ENCODE peak calls at places on chromosome 16, in nine cellular contexts. H, Z, A, R, K, N, T, C and P are unnamed samples.

GRCh38 chr16:16000685-16001084 is 51.3 kb downstream of the ABCC1 start:
- DNase-seq in N (no peak), C (no peak), A (no peak), Z (no peak), H (no peak), R (no peak), T (no peak), K (no peak), P (no peak)

GRCh38 chr16:73793286-73793685 is 503.3 kb upstream of the PSMD7 start:
- DNase-seq in A (no peak), K (no peak), T (no peak), N (no peak), R (no peak), H (no peak), C (no peak), Z (no peak), P (no peak)

GRCh38 chr16:9821331-9821730 is 360.9 kb downstream of the GRIN2A start:
- DNase-seq in T (no peak), H (no peak), R (no peak), C (no peak), N (no peak), Z (no peak), A (no peak), K (no peak), P (no peak)

GRCh38 chr16:57084257-57084770 is 8.1 kb upstream of the CPNE2 start:
- DNase-seq in C (peak), Z (peak), A (peak), N (no peak), R (peak), H (peak), K (peak), T (peak), P (peak)

GRCh38 chr16:19502395-19503131 is 19.3 kb downstream of the GDE1 start:
- DNase-seq in Z (peak), H (peak), C (peak), T (peak), N (no peak), R (no peak), K (peak), A (no peak), P (peak)

GRCh38 chr16:79769320-79770243 is 169.0 kb upstream of the MAF start:
- DNase-seq in R (no peak), A (no peak), N (no peak), T (no peak), C (no peak), Z (no peak), K (no peak), H (no peak), P (no peak)

GRCh38 chr16:69495821-69496220 is 69.9 kb upstream of the NFAT5 start:
- DNase-seq in A (no peak), K (no peak), N (no peak), Z (no peak), T (no peak), H (peak), C (no peak), R (no peak), P (no peak)

GRCh38 chr16:29862383-29862883 is 593 bp downstream of the CDIPT start:
- DNase-seq in A (no peak), H (no peak), K (no peak), N (no peak), Z (peak), C (no peak), R (no peak), T (peak), P (peak)

GRCh38 chr16:11180489-11180888 is 75.5 kb downstream of the SOCS1 start:
- DNase-seq in T (no peak), R (no peak), Z (peak), A (no peak), K (no peak), N (no peak), H (no peak), C (peak), P (no peak)

GRCh38 chr16:56950881-56951771 is 10.6 kb upstream of the CETP start:
- DNase-seq in H (peak), R (no peak), N (no peak), T (peak), Z (peak), C (peak), A (no peak), K (peak), P (peak)

GRCh38 chr16:84158455-84158854 is 13.3 kb downstream of the DNAAF1 start:
- DNase-seq in K (no peak), T (no peak), A (no peak), N (no peak), C (no peak), R (no peak), Z (no peak), H (no peak), P (no peak)

GRCh38 chr16:84159006-84159405 is 13.9 kb downstream of the DNAAF1 start:
- DNase-seq in A (no peak), R (no peak), C (no peak), T (no peak), K (no peak), H (no peak), N (no peak), Z (no peak), P (no peak)

GRCh38 chr16:84153660-84154214 is 8.6 kb downstream of the DNAAF1 start:
- DNase-seq in Z (no peak), K (peak), A (no peak), N (no peak), H (no peak), R (no peak), T (no peak), C (no peak), P (no peak)

GRCh38 chr16:84155226-84155625 is 10.1 kb downstream of the DNAAF1 start:
- DNase-seq in C (no peak), H (no peak), N (no peak), R (no peak), A (no peak), Z (no peak), T (no peak), K (no peak), P (no peak)

DNA sequence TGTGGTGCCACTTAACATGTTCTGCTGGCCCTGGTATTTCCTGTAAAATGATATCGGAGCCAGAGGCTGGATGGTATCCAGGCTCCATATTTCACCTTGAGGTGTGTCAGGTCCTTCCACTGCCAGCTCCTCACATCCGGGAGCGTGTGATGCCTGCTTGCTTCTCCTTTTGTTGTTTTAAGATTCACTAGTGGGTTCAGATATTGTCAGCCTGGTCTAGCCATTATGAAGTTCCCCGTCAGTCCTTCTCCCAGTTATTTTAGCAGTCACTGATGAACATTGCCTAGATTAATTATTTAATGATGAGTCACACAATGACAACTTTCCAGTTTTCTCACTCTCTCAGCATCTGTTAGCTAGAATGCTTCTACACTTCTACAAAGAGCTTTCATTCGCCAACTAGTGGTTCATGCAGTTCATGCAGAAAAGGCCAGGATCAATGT is 11.3 kb downstream of the DNAAF1 start:
- DNase-seq in A (no peak), Z (no peak), R (no peak), H (no peak), C (no peak), T (no peak), N (no peak), K (peak), P (peak)
- TF ChIP-seq CTCF in A (no peak), Z (no peak), R (peak), H (peak), C (no peak), T (peak), N (no peak), K (peak), P (no peak)

DNA sequence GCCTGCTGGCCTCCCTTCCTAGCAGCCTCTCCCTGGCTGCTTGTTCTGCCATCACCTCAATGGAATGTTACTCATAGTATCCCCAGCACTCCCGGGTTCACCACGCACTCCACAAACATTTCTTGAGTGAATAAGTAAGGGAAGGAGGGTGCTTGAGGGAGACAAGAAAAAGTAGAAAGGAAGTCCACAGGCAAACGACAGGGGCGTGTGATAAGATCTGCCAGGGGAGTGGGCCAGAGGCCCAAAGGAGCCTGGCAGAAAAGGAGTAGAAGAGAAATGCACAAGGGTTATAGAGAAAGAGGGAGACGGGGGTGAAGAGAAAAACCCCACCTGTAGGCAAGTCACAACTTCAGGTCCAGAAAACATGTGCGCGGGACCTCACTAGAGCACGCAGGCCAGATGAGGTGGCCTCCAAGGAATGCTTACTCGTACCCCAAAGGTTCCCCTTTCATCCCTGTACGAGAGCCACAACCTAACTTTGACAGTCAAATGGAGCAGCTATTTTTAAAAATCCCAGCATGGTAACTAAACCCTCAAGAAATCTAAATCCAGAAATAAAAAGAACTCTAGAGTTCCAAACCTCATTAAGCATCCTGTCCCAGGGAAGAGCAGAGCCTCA is 6.6 kb downstream of the ZDHHC7 start:
- DNase-seq in K (peak), R (peak), C (peak), T (peak), N (peak), Z (no peak), A (no peak), H (no peak), P (peak)
- H3K4me3 ChIP-seq in K (no peak), R (peak), C (no peak), T (no peak), N (no peak), Z (no peak), A (peak), H (no peak), P (no peak)

DNA sequence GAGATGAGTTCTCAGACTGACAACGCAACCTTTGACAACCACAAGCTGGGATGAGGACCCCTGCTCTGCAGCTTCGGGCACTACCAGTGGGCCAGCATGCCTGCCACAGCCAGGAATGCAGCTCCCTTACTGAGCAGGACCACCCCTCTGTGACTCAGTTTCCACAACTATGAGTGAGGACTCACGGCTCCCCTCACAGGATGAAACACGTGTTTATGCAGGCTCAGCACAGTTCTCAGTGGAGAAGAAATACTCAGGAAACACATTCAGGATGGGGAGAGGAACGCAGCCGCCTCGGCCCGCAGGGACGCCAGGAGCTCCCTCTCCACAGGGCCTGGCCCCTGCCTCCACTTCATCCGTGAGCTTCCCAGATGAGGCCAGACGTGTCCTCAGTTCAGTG is 14.1 kb downstream of the DNASE1 start:
- DNase-seq in T (no peak), H (no peak), K (no peak), A (no peak), Z (no peak), N (no peak), C (no peak), R (no peak), P (no peak)
- TF ChIP-seq CTCF in T (no peak), H (no peak), K (no peak), A (no peak), Z (no peak), N (no peak), C (no peak), R (no peak), P (no peak)

GRCh38 chr16:83943516-83944050 is 9.5 kb upstream of the OSGIN1 start:
- DNase-seq in C (no peak), Z (no peak), A (no peak), N (no peak), T (no peak), R (no peak), K (no peak), H (no peak), P (no peak)
- H3K4me3 ChIP-seq in C (no peak), Z (no peak), A (no peak), N (no peak), T (no peak), R (no peak), K (no peak), H (no peak), P (no peak)

GRCh38 chr16:67562918-67563707 is 787 bp downstream of the CTCF start:
- DNase-seq in C (peak), T (peak), H (peak), A (peak), K (no peak), R (no peak), Z (peak), N (no peak), P (peak)
- TF ChIP-seq CTCF in C (no peak), T (no peak), H (peak), A (peak), K (no peak), R (peak), Z (peak), N (no peak), P (no peak)

DNA sequence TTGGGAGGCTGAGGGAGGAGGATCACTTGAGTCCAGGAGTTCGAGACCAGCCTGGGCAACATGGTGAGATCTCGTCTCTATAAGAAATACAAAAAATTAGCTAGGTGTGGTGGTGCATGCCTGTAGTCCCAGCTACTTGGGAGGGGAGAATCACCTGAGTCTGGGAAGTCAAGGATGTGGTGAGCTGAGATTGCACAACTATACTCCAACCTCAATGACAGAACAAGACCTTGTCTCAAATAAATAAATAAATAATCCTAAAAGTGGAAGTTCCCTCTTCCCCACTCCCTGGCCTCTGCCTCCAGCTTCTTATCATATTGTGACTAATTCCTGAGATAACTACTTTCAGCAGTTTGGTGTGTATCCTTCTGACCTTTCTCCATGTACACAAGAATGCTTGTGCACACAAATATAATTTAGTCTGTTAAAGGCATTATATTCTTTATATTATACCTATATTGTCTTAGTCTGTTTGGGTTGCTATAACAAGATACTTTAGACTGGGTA is 23.5 kb upstream of the DNAJA2 start:
- DNase-seq in H (no peak), Z (no peak), R (no peak), C (no peak), K (no peak), A (no peak), T (no peak), N (no peak), P (no peak)
- H3K4me3 ChIP-seq in H (no peak), Z (no peak), R (no peak), C (no peak), K (no peak), A (no peak), T (no peak), N (no peak), P (no peak)

GRCh38 chr16:55252577-55252976 is 71.4 kb upstream of the IRX6 start:
- DNase-seq in Z (no peak), H (no peak), K (no peak), R (no peak), C (no peak), A (no peak), N (no peak), T (no peak), P (no peak)
- TF ChIP-seq CTCF in Z (no peak), H (no peak), K (no peak), R (no peak), C (no peak), A (no peak), N (no peak), T (no peak), P (no peak)

GRCh38 chr16:87319011-87319410 is 1.8 kb upstream of the C16orf95 start:
- DNase-seq in N (no peak), A (no peak), H (no peak), T (no peak), Z (no peak), C (no peak), K (no peak), R (no peak), P (no peak)
- H3K4me3 ChIP-seq in N (no peak), A (no peak), H (no peak), T (no peak), Z (no peak), C (peak), K (no peak), R (no peak), P (no peak)

GRCh38 chr16:88383401-88384221 is 852 bp downstream of the ZNF469 start:
- DNase-seq in K (peak), A (no peak), T (peak), Z (no peak), R (no peak), C (peak), N (no peak), H (no peak), P (peak)
- TF ChIP-seq CTCF in K (peak), A (peak), T (peak), Z (peak), R (peak), C (peak), N (peak), H (peak), P (peak)

GRCh38 chr16:24253192-24253591 is 2.9 kb upstream of the CACNG3 start:
- DNase-seq in K (peak), C (no peak), Z (peak), T (peak), A (no peak), H (peak), R (no peak), N (no peak), P (peak)

GRCh38 chr16:24255446-24256352 is at the start of gene CACNG3:
- DNase-seq in Z (peak), H (peak), N (no peak), C (peak), T (peak), A (no peak), K (peak), R (no peak), P (peak)

DNA sequence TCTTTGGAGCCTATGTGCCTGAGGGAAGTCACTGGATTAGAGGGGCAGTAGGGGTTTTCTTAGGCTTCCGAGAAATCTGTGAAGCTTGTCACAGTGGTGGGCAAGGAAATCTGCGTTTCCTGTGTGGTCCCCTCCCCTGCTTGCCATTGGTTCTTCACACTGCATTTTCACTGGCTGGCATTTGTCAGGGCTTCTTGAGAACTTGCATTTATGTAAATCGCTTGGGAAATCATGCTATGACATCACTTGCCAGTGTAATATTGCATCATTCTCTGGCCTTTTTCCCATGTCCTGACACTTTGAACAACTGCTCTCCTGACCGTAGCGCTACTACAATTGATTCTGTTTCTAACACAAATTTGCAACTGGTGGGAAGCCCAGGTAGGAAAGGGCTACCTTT is 1.8 kb downstream of the CACNG3 start:
- DNase-seq in Z (no peak), C (no peak), H (no peak), T (no peak), K (no peak), A (no peak), R (no peak), N (no peak), P (peak)
- H3K4me3 ChIP-seq in Z (no peak), C (no peak), H (no peak), T (no peak), K (no peak), A (no peak), R (no peak), N (no peak), P (no peak)